ENCODE peak calls at places on chromosomes 13 and 19, in four cellular contexts. V is activated naive CD4-positive, alpha-beta T cell treated with Interleukin-2 at 50 U/mL for 16 hours; Z is fibroblast of the aortic adventitia; J is stimulated activated CD4-positive, alpha-beta T cell treated with anti-CD3 and anti-CD28 coated beads, Interleukin-1b, Interleukin-23, amount 100 ng/mL, for 48 hours. O is an unnamed sample.
A peak's percentile ranks its signal among the peaks of the same experiment; 100 is the strongest.

GRCh38 chr13:76016799-76017198 is 380.7 kb downstream of the LMO7 start:
- DNase-seq in V (no peak), Z (peak; percentile 32), J (no peak), O (no peak)

GRCh38 chr19:23991170-23991569 is 76.5 kb downstream of the ZNF726 start:
- DNase-seq in V (no peak), Z (peak; percentile 4), J (no peak), O (no peak)

GRCh38 chr19:29505034-29505824 is 20.6 kb upstream of the VSTM2B start:
- DNase-seq in V (no peak), Z (no peak), J (no peak), O (no peak)

GRCh38 chr19:45498411-45499195 is at the start of gene PPM1N:
- DNase-seq in V (peak; percentile 68), Z (no peak), J (peak; percentile 62), O (no peak)

GRCh38 chr13:75787249-75787940 is 151.3 kb downstream of the LMO7 start:
- DNase-seq in V (no peak), Z (peak; percentile 69), J (no peak), O (no peak)

GRCh38 chr19:33465371-33465770 is 56.2 kb downstream of the PEPD start:
- DNase-seq in V (no peak), Z (no peak), J (no peak), O (no peak)

GRCh38 chr13:56906909-56907308 is 233.8 kb upstream of the PRR20A start:
- DNase-seq in V (no peak), Z (no peak), J (no peak), O (no peak)

GRCh38 chr19:18274303-18274775 is at the start of gene IQCN:
- DNase-seq in V (no peak), Z (peak; percentile 43), J (no peak), O (no peak)

GRCh38 chr13:78241278-78241919 is 322.8 kb upstream of the EDNRB start:
- DNase-seq in V (no peak), Z (peak; percentile 26), J (peak; percentile 5), O (no peak)

GRCh38 chr13:26186995-26187394 is 35.1 kb downstream of the RNF6 start:
- DNase-seq in V (no peak), Z (no peak), J (no peak), O (no peak)

GRCh38 chr13:76223565-76223964 is 587.4 kb downstream of the LMO7 start:
- DNase-seq in V (no peak), Z (peak; percentile 11), J (no peak), O (no peak)

GRCh38 chr19:22335716-22336115 is 49.5 kb downstream of the ZNF729 start:
- DNase-seq in V (no peak), Z (no peak), J (no peak), O (no peak)